ENCODE peak calls at places on chromosomes 2 and 18, in six cellular contexts. One of them, this sample, is unnamed.

GRCh38 chr2:181430406-181431199 is 26.6 kb upstream of the ITGA4 start:
- DNase-seq in iris pigment epithelial cell: peak
- DNase-seq in cardiac fibroblast: peak
- DNase-seq in stimulated activated CD4-positive, alpha-beta T cell treated with anti-CD3 and anti-CD28 coated beads, Interleukin-12 subunit alpha, Interleukin-12 subunit beta, amount 100 ng/mL, for 48 hours: no peak
- DNase-seq in nucleus accumbens: no peak
- DNase-seq in B cell: peak
- DNase-seq in this sample: no peak

GRCh38 chr18:45775241-45775676 is 50.2 kb upstream of the SIGLEC15 start:
- DNase-seq in iris pigment epithelial cell: peak
- DNase-seq in B cell: peak
- DNase-seq in stimulated activated CD4-positive, alpha-beta T cell treated with anti-CD3 and anti-CD28 coated beads, Interleukin-12 subunit alpha, Interleukin-12 subunit beta, amount 100 ng/mL, for 48 hours: peak
- DNase-seq in nucleus accumbens: peak
- DNase-seq in cardiac fibroblast: peak
- DNase-seq in this sample: peak

GRCh38 chr2:220001693-220002260 is 374.3 kb downstream of the SLC4A3 start:
- DNase-seq in stimulated activated CD4-positive, alpha-beta T cell treated with anti-CD3 and anti-CD28 coated beads, Interleukin-12 subunit alpha, Interleukin-12 subunit beta, amount 100 ng/mL, for 48 hours: no peak
- DNase-seq in iris pigment epithelial cell: peak
- DNase-seq in cardiac fibroblast: peak
- DNase-seq in B cell: no peak
- DNase-seq in nucleus accumbens: no peak
- DNase-seq in this sample: no peak

GRCh38 chr2:237942512-237942897 is 24.3 kb upstream of the UBE2F start:
- DNase-seq in cardiac fibroblast: no peak
- DNase-seq in nucleus accumbens: no peak
- DNase-seq in iris pigment epithelial cell: no peak
- DNase-seq in stimulated activated CD4-positive, alpha-beta T cell treated with anti-CD3 and anti-CD28 coated beads, Interleukin-12 subunit alpha, Interleukin-12 subunit beta, amount 100 ng/mL, for 48 hours: no peak
- DNase-seq in B cell: no peak
- DNase-seq in this sample: no peak

GRCh38 chr2:96601382-96602292 is 36.5 kb downstream of the KANSL3 start:
- DNase-seq in B cell: no peak
- DNase-seq in iris pigment epithelial cell: no peak
- DNase-seq in stimulated activated CD4-positive, alpha-beta T cell treated with anti-CD3 and anti-CD28 coated beads, Interleukin-12 subunit alpha, Interleukin-12 subunit beta, amount 100 ng/mL, for 48 hours: peak
- DNase-seq in nucleus accumbens: no peak
- DNase-seq in cardiac fibroblast: no peak
- DNase-seq in this sample: no peak

GRCh38 chr2:101012054-101012705 is 10.1 kb downstream of the RPL31 start:
- DNase-seq in B cell: no peak
- DNase-seq in iris pigment epithelial cell: no peak
- DNase-seq in stimulated activated CD4-positive, alpha-beta T cell treated with anti-CD3 and anti-CD28 coated beads, Interleukin-12 subunit alpha, Interleukin-12 subunit beta, amount 100 ng/mL, for 48 hours: no peak
- DNase-seq in cardiac fibroblast: no peak
- DNase-seq in nucleus accumbens: no peak
- DNase-seq in this sample: no peak

GRCh38 chr2:101185656-101186055 is 34.5 kb upstream of the TBC1D8 start:
- DNase-seq in nucleus accumbens: no peak
- DNase-seq in cardiac fibroblast: no peak
- DNase-seq in iris pigment epithelial cell: no peak
- DNase-seq in stimulated activated CD4-positive, alpha-beta T cell treated with anti-CD3 and anti-CD28 coated beads, Interleukin-12 subunit alpha, Interleukin-12 subunit beta, amount 100 ng/mL, for 48 hours: no peak
- DNase-seq in B cell: no peak
- DNase-seq in this sample: no peak

GRCh38 chr2:1742680-1743395 is 1.5 kb downstream of the PXDN start:
- DNase-seq in stimulated activated CD4-positive, alpha-beta T cell treated with anti-CD3 and anti-CD28 coated beads, Interleukin-12 subunit alpha, Interleukin-12 subunit beta, amount 100 ng/mL, for 48 hours: peak
- DNase-seq in nucleus accumbens: no peak
- DNase-seq in B cell: peak
- DNase-seq in iris pigment epithelial cell: peak
- DNase-seq in cardiac fibroblast: peak
- DNase-seq in this sample: no peak

GRCh38 chr2:189580662-189581353 is at the start of gene SLC40A1:
- DNase-seq in cardiac fibroblast: peak
- DNase-seq in B cell: peak
- DNase-seq in stimulated activated CD4-positive, alpha-beta T cell treated with anti-CD3 and anti-CD28 coated beads, Interleukin-12 subunit alpha, Interleukin-12 subunit beta, amount 100 ng/mL, for 48 hours: peak
- DNase-seq in nucleus accumbens: peak
- DNase-seq in iris pigment epithelial cell: peak
- DNase-seq in this sample: no peak

GRCh38 chr2:75022516-75022915 is 64.1 kb downstream of the POLE4 start:
- DNase-seq in nucleus accumbens: no peak
- DNase-seq in cardiac fibroblast: peak
- DNase-seq in B cell: no peak
- DNase-seq in iris pigment epithelial cell: peak
- DNase-seq in stimulated activated CD4-positive, alpha-beta T cell treated with anti-CD3 and anti-CD28 coated beads, Interleukin-12 subunit alpha, Interleukin-12 subunit beta, amount 100 ng/mL, for 48 hours: no peak
- DNase-seq in this sample: no peak

GRCh38 chr2:19933351-19933981 is 31.7 kb upstream of the TTC32 start:
- DNase-seq in stimulated activated CD4-positive, alpha-beta T cell treated with anti-CD3 and anti-CD28 coated beads, Interleukin-12 subunit alpha, Interleukin-12 subunit beta, amount 100 ng/mL, for 48 hours: no peak
- DNase-seq in iris pigment epithelial cell: peak
- DNase-seq in B cell: no peak
- DNase-seq in nucleus accumbens: no peak
- DNase-seq in cardiac fibroblast: peak
- DNase-seq in this sample: no peak

GRCh38 chr2:227020416-227020815 is 143.6 kb downstream of the COL4A4 start:
- DNase-seq in cardiac fibroblast: no peak
- DNase-seq in B cell: no peak
- DNase-seq in stimulated activated CD4-positive, alpha-beta T cell treated with anti-CD3 and anti-CD28 coated beads, Interleukin-12 subunit alpha, Interleukin-12 subunit beta, amount 100 ng/mL, for 48 hours: no peak
- DNase-seq in nucleus accumbens: no peak
- DNase-seq in iris pigment epithelial cell: no peak
- DNase-seq in this sample: no peak

GRCh38 chr2:140654565-140654964 is 1476.3 kb downstream of the LRP1B start:
- DNase-seq in cardiac fibroblast: peak
- DNase-seq in iris pigment epithelial cell: peak
- DNase-seq in B cell: no peak
- DNase-seq in stimulated activated CD4-positive, alpha-beta T cell treated with anti-CD3 and anti-CD28 coated beads, Interleukin-12 subunit alpha, Interleukin-12 subunit beta, amount 100 ng/mL, for 48 hours: no peak
- DNase-seq in nucleus accumbens: no peak
- DNase-seq in this sample: no peak

GRCh38 chr2:129905664-129906081 is 73.8 kb upstream of the RAB6C start:
- DNase-seq in nucleus accumbens: no peak
- DNase-seq in stimulated activated CD4-positive, alpha-beta T cell treated with anti-CD3 and anti-CD28 coated beads, Interleukin-12 subunit alpha, Interleukin-12 subunit beta, amount 100 ng/mL, for 48 hours: no peak
- DNase-seq in iris pigment epithelial cell: no peak
- DNase-seq in cardiac fibroblast: no peak
- DNase-seq in B cell: no peak
- DNase-seq in this sample: no peak

GRCh38 chr2:98883780-98884211 is 52.2 kb downstream of the CRACDL start:
- DNase-seq in cardiac fibroblast: peak
- DNase-seq in B cell: no peak
- DNase-seq in stimulated activated CD4-positive, alpha-beta T cell treated with anti-CD3 and anti-CD28 coated beads, Interleukin-12 subunit alpha, Interleukin-12 subunit beta, amount 100 ng/mL, for 48 hours: no peak
- DNase-seq in iris pigment epithelial cell: no peak
- DNase-seq in nucleus accumbens: no peak
- DNase-seq in this sample: no peak

GRCh38 chr2:70596293-70596692 is 42.7 kb upstream of the TGFA start:
- DNase-seq in nucleus accumbens: no peak
- DNase-seq in stimulated activated CD4-positive, alpha-beta T cell treated with anti-CD3 and anti-CD28 coated beads, Interleukin-12 subunit alpha, Interleukin-12 subunit beta, amount 100 ng/mL, for 48 hours: no peak
- DNase-seq in iris pigment epithelial cell: peak
- DNase-seq in cardiac fibroblast: peak
- DNase-seq in B cell: no peak
- DNase-seq in this sample: no peak

GRCh38 chr2:40844353-40845277 is 392.7 kb upstream of the SLC8A1 start:
- DNase-seq in cardiac fibroblast: peak
- DNase-seq in stimulated activated CD4-positive, alpha-beta T cell treated with anti-CD3 and anti-CD28 coated beads, Interleukin-12 subunit alpha, Interleukin-12 subunit beta, amount 100 ng/mL, for 48 hours: no peak
- DNase-seq in B cell: no peak
- DNase-seq in nucleus accumbens: no peak
- DNase-seq in iris pigment epithelial cell: no peak
- DNase-seq in this sample: no peak

This sample was measured in GM19239.